ENCODE peak calls at places on chromosomes 11 and 22, in six cellular contexts. K, X, L, I, A and F are unnamed samples.

GRCh38 chr22:29224121-29224858 is 18.6 kb downstream of the EMID1 start:
- DNase-seq in K (no peak), X (no peak), L (no peak), I (no peak), A (no peak), F (no peak)

GRCh38 chr11:10310301-10310841 is 5.5 kb downstream of the ADM start:
- DNase-seq in K (no peak), X (no peak), L (no peak), I (no peak), A (no peak), F (no peak)

GRCh38 chr11:16511109-16511806 is 154.9 kb upstream of the SOX6 start:
- DNase-seq in K (no peak), X (no peak), L (no peak), I (no peak), A (no peak), F (no peak)

GRCh38 chr11:128232588-128232987 is 354.8 kb downstream of the ETS1 start:
- DNase-seq in K (no peak), X (no peak), L (no peak), I (no peak), A (no peak), F (no peak)

GRCh38 chr11:108929241-108929640 is 264.4 kb downstream of the DDX10 start:
- DNase-seq in K (no peak), X (no peak), L (peak), I (no peak), A (no peak), F (no peak)

GRCh38 chr11:60831143-60831500 is 10.8 kb upstream of the CCDC86 start:
- DNase-seq in K (peak), X (peak), L (peak), I (peak), A (peak), F (peak)

GRCh38 chr11:113023228-113023627 is 62.0 kb downstream of the NCAM1 start:
- DNase-seq in K (no peak), X (no peak), L (no peak), I (no peak), A (no peak), F (no peak)

GRCh38 chr11:96122601-96123044 is 198.7 kb upstream of the MTMR2 start:
- DNase-seq in K (no peak), X (no peak), L (no peak), I (no peak), A (no peak), F (no peak)

GRCh38 chr11:102384419-102385052 is 37.5 kb downstream of the BIRC2 start:
- DNase-seq in K (peak), X (peak), L (no peak), I (no peak), A (no peak), F (peak)

GRCh38 chr11:119363874-119364590 is 17.5 kb downstream of the USP2 start:
- DNase-seq in K (peak), X (no peak), L (no peak), I (no peak), A (peak), F (peak)

DNA sequence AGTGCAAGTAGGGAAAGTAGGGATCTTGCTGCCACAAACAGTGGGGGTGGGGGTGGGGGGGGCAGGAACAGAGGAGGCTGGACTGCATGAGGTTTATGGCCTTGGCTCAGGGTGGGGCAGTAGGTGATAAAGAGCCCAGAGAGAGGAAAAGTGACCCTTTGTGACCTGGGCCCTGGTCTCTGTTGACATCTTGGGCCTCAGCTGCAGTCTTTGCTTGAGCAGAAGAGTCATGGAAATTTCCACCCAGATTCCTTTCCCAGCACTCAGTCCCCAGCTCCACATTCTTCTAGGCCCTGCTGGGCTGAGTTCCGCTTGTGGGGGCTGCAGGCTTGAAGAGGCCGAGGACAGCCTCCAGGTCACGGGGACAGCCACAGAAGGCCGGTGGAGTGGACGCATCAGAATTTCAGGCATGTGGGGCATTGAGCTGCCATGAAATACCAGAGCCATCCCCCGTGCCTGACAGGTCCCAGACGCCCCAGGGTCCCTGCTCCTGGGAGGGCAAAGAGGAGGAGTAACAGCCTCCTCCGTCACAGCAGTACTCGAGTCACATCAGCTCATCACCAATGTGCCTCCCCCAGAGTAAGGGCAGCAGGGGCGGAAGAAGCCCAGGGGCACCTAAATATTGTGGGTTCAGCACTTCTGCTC is 9.7 kb upstream of the MALAT1 start:
- DNase-seq in K (peak), X (peak), L (peak), I (peak), A (peak), F (no peak)
- TF ChIP-seq POLR2A in K (no peak), X (no peak), L (peak), I (no peak), A (no peak), F (no peak)

GRCh38 chr11:2777871-2778629 is 78.3 kb upstream of the KCNQ1OT1 start:
- DNase-seq in K (peak), X (peak), L (no peak), I (peak), A (peak), F (peak)
- TF ChIP-seq POLR2A in K (no peak), X (no peak), L (no peak), I (no peak), A (no peak), F (no peak)

DNA sequence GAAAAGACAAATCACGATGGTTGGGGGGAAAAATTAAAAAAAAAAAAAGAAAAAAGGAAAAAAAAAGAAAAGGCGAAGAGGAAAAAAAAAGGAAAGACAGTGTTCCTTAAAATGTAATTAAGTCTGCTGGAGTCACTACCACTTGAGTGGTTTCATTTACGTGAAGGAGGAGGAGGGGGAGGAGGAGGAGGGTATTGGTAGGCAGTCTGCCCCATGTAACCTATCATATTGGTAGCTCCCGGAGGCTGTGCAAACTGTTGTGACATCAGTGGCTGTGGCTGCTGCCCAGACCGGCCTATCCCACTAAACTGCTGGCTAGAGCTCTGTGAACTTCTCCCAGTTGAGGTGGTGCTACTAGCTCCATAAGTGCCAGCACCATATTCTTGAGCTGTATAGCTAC is 17.9 kb downstream of the KDELR3 start:
- DNase-seq in K (no peak), X (peak), L (no peak), I (no peak), A (no peak), F (no peak)
- TF ChIP-seq POLR2A in K (no peak), X (no peak), L (peak), I (no peak), A (no peak), F (no peak)

GRCh38 chr22:24592846-24593809 is at the start of gene LRRC75B:
- DNase-seq in K (peak), X (peak), L (peak), I (peak), A (peak), F (peak)
- TF ChIP-seq POLR2A in K (no peak), X (no peak), L (peak), I (no peak), A (peak), F (peak)

GRCh38 chr11:64246874-64247728 is at the start of gene PPP1R14B:
- DNase-seq in K (peak), X (peak), L (peak), I (peak), A (peak), F (peak)
- TF ChIP-seq POLR2A in K (no peak), X (no peak), L (no peak), I (no peak), A (peak), F (peak)

GRCh38 chr22:31681625-31682345 is 19.8 kb upstream of the PISD start:
- DNase-seq in K (no peak), X (no peak), L (no peak), I (no peak), A (no peak), F (no peak)

GRCh38 chr22:31678748-31679147 is 16.7 kb upstream of the PISD start:
- DNase-seq in K (no peak), X (no peak), L (no peak), I (no peak), A (no peak), F (no peak)

GRCh38 chr22:31680764-31681624 is 19.0 kb upstream of the PISD start:
- DNase-seq in K (no peak), X (no peak), L (no peak), I (no peak), A (no peak), F (no peak)

DNA sequence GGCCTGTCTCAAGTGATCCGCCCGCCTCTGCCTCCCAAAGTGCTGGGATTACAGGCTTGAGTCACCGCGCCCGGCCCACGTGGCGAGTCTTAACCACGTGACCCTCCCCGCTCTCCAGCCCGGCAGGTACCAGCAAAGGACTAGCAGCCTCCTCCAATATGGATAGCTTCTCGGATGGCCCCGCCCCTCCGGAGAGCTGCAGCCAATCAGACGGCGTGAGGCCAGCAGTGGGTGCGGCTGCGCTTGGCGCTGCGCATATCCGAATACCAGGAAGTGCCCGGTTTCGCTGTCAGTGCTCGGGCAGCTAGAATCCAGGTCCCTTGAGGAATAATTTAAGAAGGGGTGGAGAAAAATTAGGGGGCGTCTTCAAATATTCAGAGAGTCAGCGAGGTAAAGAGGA is 14.7 kb upstream of the PISD start:
- DNase-seq in K (peak), X (peak), L (no peak), I (peak), A (peak), F (peak)
- TF ChIP-seq POLR2A in K (no peak), X (peak), L (no peak), I (no peak), A (peak), F (peak)

DNA sequence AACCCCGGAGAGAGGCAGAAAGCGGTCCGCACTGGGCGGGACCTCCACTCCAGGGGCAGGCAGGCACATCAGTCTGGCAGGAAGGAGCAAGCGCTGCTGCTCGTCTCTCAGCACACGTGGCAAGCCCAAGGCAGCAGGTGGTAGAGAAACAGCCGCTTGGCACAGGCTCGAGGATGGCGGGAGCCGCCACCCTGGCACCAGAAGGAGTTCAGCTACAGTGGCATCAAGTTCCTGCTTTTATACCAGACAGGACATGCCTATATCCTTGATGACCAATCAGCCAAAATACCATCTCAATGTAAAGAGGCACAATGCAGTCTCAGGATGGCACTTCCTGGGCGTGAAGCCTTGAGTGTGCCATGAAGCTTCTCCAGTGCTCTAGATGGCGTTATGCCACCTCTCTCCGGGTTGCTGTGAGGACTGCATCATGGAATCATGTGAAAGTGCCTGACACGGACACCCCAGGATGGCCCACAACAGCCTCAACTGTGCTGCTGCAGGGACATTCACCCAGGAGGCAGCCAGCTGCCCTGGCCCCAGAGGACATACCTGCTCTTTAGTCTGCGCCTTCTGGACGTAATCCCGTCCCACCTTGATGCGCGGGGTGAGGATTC is 64.8 kb downstream of the APOL1 start:
- DNase-seq in K (no peak), X (no peak), L (no peak), I (no peak), A (no peak), F (no peak)
- TF ChIP-seq POLR2A in K (no peak), X (no peak), L (no peak), I (no peak), A (no peak), F (no peak)

GRCh38 chr11:95088946-95089619 is 563 bp upstream of the ENDOD1 start:
- DNase-seq in K (no peak), X (peak), L (no peak), I (peak), A (peak), F (no peak)
- TF ChIP-seq POLR2A in K (no peak), X (no peak), L (no peak), I (peak), A (peak), F (no peak)

DNA sequence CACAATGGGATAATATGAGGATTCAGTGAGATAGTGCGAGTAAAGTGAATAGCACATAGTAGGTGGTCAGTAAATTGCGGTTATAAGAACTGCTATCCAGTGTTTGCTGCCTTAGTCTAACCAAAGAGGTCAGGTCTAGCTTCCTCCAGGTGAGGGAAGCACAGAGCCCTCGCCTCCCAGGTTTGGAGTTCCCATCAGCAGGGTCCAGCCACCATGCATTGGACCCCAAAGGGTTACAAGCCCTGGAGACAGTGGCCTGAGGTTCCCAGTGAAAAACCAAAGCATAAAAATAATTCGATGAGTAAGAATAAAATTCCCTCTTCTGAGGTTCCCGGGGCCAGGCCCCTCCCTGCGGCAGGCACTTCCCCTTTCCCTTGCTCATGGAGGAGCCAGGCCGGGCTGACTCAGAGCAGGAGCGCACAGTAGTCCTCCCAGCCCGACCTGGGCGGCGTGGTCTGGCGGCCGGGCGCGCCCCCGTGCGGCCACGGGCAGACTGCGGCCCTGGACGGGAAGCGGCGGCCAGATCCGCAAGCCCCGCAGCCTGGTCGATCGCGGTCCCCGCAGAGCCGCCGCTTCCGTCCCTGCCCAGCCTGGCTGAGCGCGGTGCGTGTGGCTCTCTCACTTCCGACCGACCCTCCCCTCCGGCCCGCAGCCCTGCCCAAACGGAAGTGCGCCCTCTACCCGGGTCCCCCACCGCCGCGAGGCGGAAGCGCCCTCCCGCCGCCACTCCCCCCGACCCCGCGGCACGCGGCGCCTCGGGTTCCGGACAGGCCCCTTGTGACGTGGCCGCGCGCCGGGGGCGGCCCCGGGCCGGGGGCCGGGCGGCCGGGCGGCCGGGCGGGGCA is at the start of gene SLC39A13:
- DNase-seq in K (peak), X (peak), L (peak), I (peak), A (peak), F (peak)
- TF ChIP-seq POLR2A in K (peak), X (peak), L (peak), I (peak), A (peak), F (peak)